ENCODE peak calls at places on chromosomes 13 and 19, in seven cellular contexts. One of them, this sample, is unnamed.

GRCh38 chr13:94886191-94886590 is 173.8 kb upstream of the SOX21 start:
- DNase-seq in naive B cell: no peak
- DNase-seq in GM10248: no peak
- DNase-seq in HFF-Myc: peak; percentile 6
- DNase-seq in GM12865: no peak
- DNase-seq in RPMI7951: no peak
- DNase-seq in GM04504: peak; percentile 50
- DNase-seq in this sample: peak; percentile 58

GRCh38 chr19:49413348-49413747 is 9.9 kb downstream of the PTH2 start:
- DNase-seq in GM12865: no peak
- DNase-seq in GM04504: no peak
- DNase-seq in naive B cell: no peak
- DNase-seq in GM10248: no peak
- DNase-seq in RPMI7951: no peak
- DNase-seq in HFF-Myc: no peak
- DNase-seq in this sample: no peak

GRCh38 chr19:5934002-5934401 is 19.9 kb downstream of the CAPS start:
- DNase-seq in GM12865: no peak
- DNase-seq in naive B cell: no peak
- DNase-seq in RPMI7951: no peak
- DNase-seq in GM10248: no peak
- DNase-seq in HFF-Myc: no peak
- DNase-seq in GM04504: no peak
- DNase-seq in this sample: no peak

GRCh38 chr19:50720181-50720920 is 749 bp upstream of the SHANK1 start:
- DNase-seq in HFF-Myc: no peak
- DNase-seq in GM04504: no peak
- DNase-seq in GM12865: no peak
- DNase-seq in naive B cell: no peak
- DNase-seq in GM10248: no peak
- DNase-seq in RPMI7951: no peak
- DNase-seq in this sample: no peak

GRCh38 chr19:42343344-42344110 is 18.1 kb downstream of the MEGF8 start:
- DNase-seq in GM04504: no peak
- DNase-seq in RPMI7951: no peak
- DNase-seq in naive B cell: no peak
- DNase-seq in HFF-Myc: no peak
- DNase-seq in GM12865: no peak
- DNase-seq in GM10248: no peak
- DNase-seq in this sample: no peak

GRCh38 chr13:72508392-72508791 is 219.0 kb downstream of the MZT1 start:
- DNase-seq in GM10248: no peak
- DNase-seq in GM04504: no peak
- DNase-seq in RPMI7951: no peak
- DNase-seq in naive B cell: no peak
- DNase-seq in HFF-Myc: no peak
- DNase-seq in GM12865: no peak
- DNase-seq in this sample: no peak

GRCh38 chr13:56615572-56615971 is 525.1 kb upstream of the PRR20A start:
- DNase-seq in RPMI7951: no peak
- DNase-seq in GM04504: no peak
- DNase-seq in GM10248: no peak
- DNase-seq in HFF-Myc: no peak
- DNase-seq in naive B cell: no peak
- DNase-seq in GM12865: no peak
- DNase-seq in this sample: no peak

GRCh38 chr19:36256064-36256463 is 41.2 kb downstream of the ZNF146 start:
- DNase-seq in GM10248: no peak
- DNase-seq in GM04504: no peak
- DNase-seq in RPMI7951: no peak
- DNase-seq in naive B cell: no peak
- DNase-seq in HFF-Myc: no peak
- DNase-seq in GM12865: no peak
- DNase-seq in this sample: no peak

GRCh38 chr19:34481861-34482379 is 362 bp downstream of the WTIP start:
- DNase-seq in HFF-Myc: no peak
- DNase-seq in naive B cell: no peak
- DNase-seq in GM04504: no peak
- DNase-seq in GM10248: no peak
- DNase-seq in RPMI7951: peak; percentile 62
- DNase-seq in GM12865: no peak
- DNase-seq in this sample: no peak

GRCh38 chr19:49361438-49362047 is 673 bp downstream of the TEAD2 start:
- DNase-seq in naive B cell: no peak
- DNase-seq in RPMI7951: peak; percentile 77
- DNase-seq in HFF-Myc: peak; percentile 63
- DNase-seq in GM04504: peak; percentile 72
- DNase-seq in GM10248: peak; percentile 37
- DNase-seq in GM12865: no peak
- DNase-seq in this sample: peak; percentile 29

GRCh38 chr13:46637213-46637612 is 84.2 kb downstream of the LRCH1 start:
- DNase-seq in HFF-Myc: no peak
- DNase-seq in RPMI7951: no peak
- DNase-seq in GM04504: no peak
- DNase-seq in naive B cell: no peak
- DNase-seq in GM10248: no peak
- DNase-seq in GM12865: no peak
- DNase-seq in this sample: no peak

GRCh38 chr13:34108396-34108795 is 290.4 kb downstream of the RFC3 start:
- DNase-seq in HFF-Myc: no peak
- DNase-seq in GM10248: no peak
- DNase-seq in naive B cell: no peak
- DNase-seq in GM04504: no peak
- DNase-seq in RPMI7951: no peak
- DNase-seq in GM12865: no peak
- DNase-seq in this sample: peak; percentile 8

GRCh38 chr19:39408392-39409206 is 2.0 kb downstream of the ZFP36 start:
- DNase-seq in GM04504: no peak
- DNase-seq in GM12865: no peak
- DNase-seq in GM10248: no peak
- DNase-seq in RPMI7951: peak; percentile 27
- DNase-seq in HFF-Myc: no peak
- DNase-seq in naive B cell: no peak
- DNase-seq in this sample: no peak

GRCh38 chr19:41872775-41873647 is 4.1 kb upstream of the CD79A start:
- DNase-seq in GM12865: peak; percentile 84
- DNase-seq in RPMI7951: peak; percentile 56
- DNase-seq in GM04504: no peak
- DNase-seq in GM10248: no peak
- DNase-seq in HFF-Myc: no peak
- DNase-seq in naive B cell: peak; percentile 64
- DNase-seq in this sample: peak; percentile 82